ENCODE peak calls at places on chromosomes 4 and X, in four cellular contexts. F, W, Q and V are unnamed samples.

GRCh38 chr4:186039697-186040096 is 29.3 kb upstream of the TLR3 start:
- DNase-seq in Q (no peak), W (no peak), F (no peak), V (no peak)

GRCh38 chr4:39446842-39447573 is 11.7 kb downstream of the RPL9 start:
- DNase-seq in W (peak), F (no peak), Q (no peak), V (peak)

GRCh38 chrX:120727911-120728310 is 98.1 kb upstream of the C1GALT1C1 start:
- DNase-seq in Q (no peak), F (no peak), W (no peak), V (no peak)

GRCh38 chrX:133497356-133497755 is 82.1 kb upstream of the GPC4 start:
- DNase-seq in W (no peak), F (no peak), Q (no peak), V (no peak)

GRCh38 chr4:85474356-85474755 is 594 bp upstream of the ARHGAP24 start:
- DNase-seq in Q (no peak), W (no peak), F (no peak), V (no peak)

GRCh38 chr4:82528868-82529267 is 32.9 kb downstream of the TMEM150C start:
- DNase-seq in Q (no peak), F (no peak), W (no peak), V (no peak)

GRCh38 chrX:154317391-154318000 is 21.9 kb downstream of the TKTL1 start:
- DNase-seq in Q (no peak), W (no peak), F (no peak), V (no peak)

GRCh38 chr4:112523764-112524505 is 8.0 kb upstream of the NEUROG2 start:
- DNase-seq in F (no peak), W (peak), Q (no peak), V (no peak)

GRCh38 chrX:70134116-70134477 is 850 bp downstream of the IGBP1 start:
- DNase-seq in W (no peak), Q (no peak), F (no peak), V (no peak)